ENCODE peak calls at places on chromosomes 13 and 19, in ten cellular contexts. W is anterior cingulate cortex; S is NCI-H1048; U is activated CD4-positive, alpha-beta T cell treated with anti-CD3 and anti-CD28 coated beads for 48 hours; E is AG04449; H is left ventricle myocardium superior; O is hepatocyte; A is NCI-H774; M is adrenal gland; I is activated T-helper 1 cell treated with anti-CD3 and anti-CD28 coated beads, Interleukin-2, amount 50 U/mL, for 16 hours. V is an unnamed sample.

GRCh38 chr19:36090930-36091695 is 19.8 kb upstream of the OVOL3 start:
- DNase-seq in O (no peak), I (no peak), E (no peak), H (no peak), S (no peak), W (no peak), M (no peak), U (no peak), A (no peak), V (no peak)

GRCh38 chr19:21423057-21424041 is 26.4 kb downstream of the ZNF493 start:
- DNase-seq in E (no peak), H (no peak), I (no peak), U (no peak), O (no peak), S (no peak), W (no peak), A (no peak), M (no peak), V (no peak)

GRCh38 chr13:41053384-41053826 is 7.9 kb upstream of the WBP4 start:
- DNase-seq in M (no peak), O (no peak), E (no peak), S (no peak), W (no peak), A (no peak), U (no peak), I (no peak), H (no peak), V (no peak)

GRCh38 chr13:84032116-84032515 is 149.8 kb upstream of the SLITRK1 start:
- DNase-seq in O (no peak), A (no peak), I (no peak), M (no peak), W (no peak), H (no peak), S (no peak), E (no peak), U (no peak), V (no peak)

GRCh38 chr19:37221136-37221535 is 3.1 kb downstream of the ZNF383 start:
- DNase-seq in I (no peak), O (no peak), W (no peak), H (no peak), M (no peak), A (no peak), E (no peak), S (no peak), U (no peak), V (no peak)

GRCh38 chr19:8109890-8110662 is 39.3 kb downstream of the FBN3 start:
- DNase-seq in M (no peak), A (no peak), H (no peak), E (no peak), U (no peak), S (no peak), O (no peak), W (no peak), I (no peak), V (no peak)

GRCh38 chr13:79998386-79998785 is 342.5 kb downstream of the SPRY2 start:
- DNase-seq in I (no peak), H (no peak), U (no peak), E (no peak), M (no peak), W (no peak), S (no peak), O (no peak), A (no peak), V (no peak)

GRCh38 chr13:102097708-102098107 is 304.1 kb downstream of the FGF14 start:
- DNase-seq in E (no peak), S (no peak), I (no peak), M (no peak), W (no peak), H (peak; percentile 24), O (no peak), U (no peak), A (no peak), V (no peak)

GRCh38 chr13:98565726-98566577 is 11.0 kb downstream of the STK24 start:
- DNase-seq in M (peak; percentile 59), A (no peak), H (peak; percentile 68), O (no peak), I (no peak), E (no peak), U (no peak), W (no peak), S (no peak), V (no peak)

GRCh38 chr19:12782174-12782423 is 6.7 kb upstream of the HOOK2 start:
- DNase-seq in A (no peak), U (no peak), W (no peak), H (no peak), I (no peak), S (no peak), E (no peak), O (no peak), M (no peak), V (no peak)

GRCh38 chr13:30466841-30467252 is 1.1 kb upstream of the HMGB1 start:
- DNase-seq in W (no peak), M (no peak), O (no peak), S (no peak), H (no peak), E (no peak), U (no peak), I (no peak), A (no peak), V (peak; percentile 80)

GRCh38 chr19:37990362-37990761 is 83.4 kb downstream of the SIPA1L3 start:
- DNase-seq in A (no peak), I (no peak), M (no peak), S (no peak), U (no peak), O (no peak), W (no peak), E (no peak), H (no peak), V (no peak)

GRCh38 chr19:5806133-5806489 is 1.2 kb downstream of the NRTN start:
- DNase-seq in A (no peak), H (no peak), I (no peak), E (no peak), O (no peak), W (no peak), M (no peak), U (no peak), S (no peak), V (no peak)

V was measured in RPMI8226.